ENCODE peak calls at places on chromosomes 16 and 17, in five cellular contexts. Y, F, L, Q and C are unnamed samples.

GRCh38 chr17:74387365-74388218 is 20.3 kb downstream of the GPR142 start:
- DNase-seq in Q (no peak), F (no peak), Y (no peak), L (no peak), C (no peak)

GRCh38 chr16:89596061-89596689 is 17.3 kb upstream of the DPEP1 start:
- DNase-seq in Q (no peak), Y (no peak), F (no peak), L (no peak), C (no peak)

GRCh38 chr17:75504347-75505151 is 10.8 kb downstream of the CASKIN2 start:
- DNase-seq in Q (peak; percentile 81), Y (no peak), L (peak; percentile 93), F (peak; percentile 52), C (peak; percentile 66)

GRCh38 chr17:74368341-74369152 is 1.2 kb downstream of the GPR142 start:
- DNase-seq in Y (peak; percentile 65), L (peak; percentile 95), Q (peak; percentile 92), F (peak; percentile 49), C (peak; percentile 75)

GRCh38 chr17:80913928-80914821 is 77.5 kb upstream of the CHMP6 start:
- DNase-seq in F (no peak), L (no peak), Y (no peak), Q (no peak), C (no peak)

GRCh38 chr16:73032548-73033270 is 15.2 kb downstream of the ZFHX3 start:
- DNase-seq in Y (no peak), F (no peak), L (no peak), Q (no peak), C (no peak)

GRCh38 chr17:82301916-82302497 is 15.4 kb downstream of the CD7 start:
- DNase-seq in F (no peak), L (no peak), Q (no peak), Y (no peak), C (no peak)

GRCh38 chr17:1577186-1577585 is 14.6 kb upstream of the PITPNA start:
- DNase-seq in Q (peak; percentile 87), L (peak; percentile 62), Y (no peak), F (peak; percentile 84), C (no peak)

GRCh38 chr16:67395458-67396158 is 2.3 kb upstream of the TPPP3 start:
- DNase-seq in Y (no peak), L (no peak), F (no peak), Q (no peak), C (no peak)

GRCh38 chr17:48491527-48492273 is 39.1 kb downstream of the HOXB1 start:
- DNase-seq in Q (no peak), Y (no peak), F (no peak), L (no peak), C (no peak)

GRCh38 chr17:79053251-79053925 is 21.2 kb upstream of the ENGASE start:
- DNase-seq in Y (no peak), L (no peak), F (peak; percentile 56), Q (peak; percentile 73), C (no peak)